ENCODE peak calls at places on chromosome 21, in eight cellular contexts. X is IMR-90, E is right lobe of liver, D is breast epithelium, M is transverse colon, W is esophagus squamous epithelium, L is vagina, Z is stomach. T is an unnamed sample.
A peak's percentile ranks its signal among the peaks of the same experiment; 100 is the strongest.

GRCh38 chr21:36483095-36483494 is 3.2 kb upstream of the CLDN14 start:
- DNase-seq in X (no peak), E (no peak), D (no peak), M (no peak), W (no peak), L (no peak), Z (no peak), T (no peak)

GRCh38 chr21:31570824-31571425 is 88.6 kb upstream of the SOD1 start:
- DNase-seq in X (no peak), E (no peak), D (no peak), M (no peak), W (no peak), L (no peak), Z (no peak), T (no peak)

GRCh38 chr21:17454315-17455027 is 58.4 kb upstream of the CXADR start:
- DNase-seq in X (peak; percentile 92), E (no peak), D (no peak), M (no peak), W (no peak), L (no peak), Z (no peak), T (peak; percentile 56)

GRCh38 chr21:46210378-46211136 is 18.0 kb downstream of the LSS start:
- DNase-seq in X (no peak), E (peak; percentile 18), D (no peak), M (no peak), W (no peak), L (no peak), Z (no peak), T (no peak)

GRCh38 chr21:29586696-29587095 is 288.0 kb downstream of the BACH1 start:
- DNase-seq in X (peak; percentile 19), E (no peak), D (no peak), M (no peak), W (no peak), L (no peak), Z (no peak), T (no peak)

GRCh38 chr21:45894891-45895777 is 86.4 kb upstream of the COL6A1 start:
- DNase-seq in X (no peak), E (peak; percentile 9), D (no peak), M (no peak), W (no peak), L (no peak), Z (no peak), T (peak; percentile 9)

GRCh38 chr21:17901458-17902092 is 82.4 kb upstream of the C21orf91 start:
- DNase-seq in X (peak; percentile 10), E (no peak), D (no peak), M (no peak), W (no peak), L (no peak), Z (no peak), T (no peak)

GRCh38 chr21:17492415-17493168 is 20.3 kb upstream of the CXADR start:
- DNase-seq in X (no peak), E (no peak), D (no peak), M (no peak), W (no peak), L (no peak), Z (no peak), T (no peak)

GRCh38 chr21:42367379-42368165 is 1.2 kb upstream of the TFF1 start:
- DNase-seq in X (no peak), E (no peak), D (no peak), M (no peak), W (no peak), L (no peak), Z (no peak), T (no peak)

DNA sequence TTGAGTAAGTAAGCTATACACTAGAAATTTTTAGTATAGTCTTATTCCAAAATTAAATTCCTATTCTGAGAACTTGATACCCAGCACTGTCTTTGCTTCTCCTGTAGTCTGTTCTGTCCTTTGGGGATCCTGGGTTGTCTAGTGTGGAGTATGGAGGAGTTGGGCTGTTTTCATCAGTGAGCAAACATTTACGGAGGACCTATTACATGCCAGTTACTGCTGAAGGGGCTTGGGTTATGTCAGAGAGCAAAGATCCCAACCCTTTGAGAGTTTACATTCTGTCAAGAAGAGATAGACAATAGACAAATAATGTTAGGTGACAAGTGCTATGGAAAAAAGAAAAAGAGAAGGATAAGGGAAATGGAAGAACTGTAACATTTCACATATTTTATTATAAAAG is 9.0 kb downstream of the TRAPPC10 start:
- DNase-seq in X (no peak), E (no peak), D (no peak), M (no peak), W (no peak), L (no peak), Z (no peak), T (no peak)
- TF ChIP-seq POLR2A in X (no peak), E (no peak), D (no peak), M (no peak), W (no peak), L (no peak), Z (no peak), T (no peak)

DNA sequence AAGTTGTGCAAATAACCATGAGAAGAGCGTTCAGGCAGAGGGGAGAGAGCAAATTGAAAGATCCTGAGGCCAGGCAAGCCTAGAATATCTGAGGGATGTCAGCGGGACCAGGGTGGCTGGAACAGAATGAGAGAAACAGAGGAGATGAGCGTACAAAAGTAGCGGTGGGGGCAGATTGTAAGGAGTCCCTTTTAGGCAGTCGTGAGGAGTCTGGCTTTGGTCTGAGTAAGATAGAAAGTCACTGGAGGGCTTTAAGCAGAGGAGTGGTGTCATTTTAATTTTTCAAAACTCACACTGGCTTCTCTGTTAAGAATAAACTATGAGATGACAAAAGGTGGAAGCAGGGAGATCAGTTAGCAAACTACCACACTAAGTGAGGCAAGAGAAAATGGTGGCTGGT is 24.2 kb downstream of the ATP5PF start:
- DNase-seq in X (no peak), E (no peak), D (no peak), M (no peak), W (no peak), L (no peak), Z (no peak), T (no peak)
- H3K4me1 ChIP-seq in X (no peaks in the 10 kb centered on the region), E (no peaks in the 10 kb centered on the region), D (no peaks in the 10 kb centered on the region), M (no peaks in the 10 kb centered on the region), W (no peaks in the 10 kb centered on the region), L (no peaks in the 10 kb centered on the region), Z (no peaks in the 10 kb centered on the region), T (peaks cover 8% of the 10 kb centered on the region)

DNA sequence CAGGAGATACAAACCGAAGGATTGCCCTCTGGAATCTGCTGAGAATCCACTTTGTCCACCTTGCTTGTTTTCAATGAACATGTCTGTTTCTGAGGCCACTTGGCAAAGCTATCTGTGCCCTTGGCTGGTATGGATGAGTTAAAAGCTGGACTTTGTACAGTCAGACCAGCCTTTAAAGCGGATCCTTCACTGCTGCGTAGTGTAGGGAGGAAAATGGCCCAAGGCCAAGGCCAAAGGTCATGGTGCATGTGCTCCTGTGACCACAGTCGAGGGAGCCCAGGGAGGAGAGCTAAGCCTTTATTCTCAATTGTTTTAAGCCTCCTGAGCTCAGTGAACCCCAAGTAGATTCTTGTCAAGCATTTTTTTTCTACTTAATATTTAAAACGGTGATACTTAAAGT is 37.0 kb downstream of the KCNJ15 start:
- DNase-seq in X (no peak), E (peak; percentile 88), D (no peak), M (peak; percentile 63), W (no peak), L (no peak), Z (peak; percentile 64), T (no peak)
- H3K27ac ChIP-seq in X (no peak overlapping the region), E (peak overlapping the region; percentile 76), D (no peak overlapping the region), M (no peak overlapping the region), W (peak overlapping the region; percentile 31), L (no peak overlapping the region), Z (no peak overlapping the region), T (no peak overlapping the region)

GRCh38 chr21:33554236-33554981 is 11.6 kb downstream of the SON start:
- DNase-seq in X (no peak), E (no peak), D (no peak), M (no peak), W (no peak), L (no peak), Z (no peak), T (no peak)
- TF ChIP-seq POLR2A in X (no peak), E (no peak), D (no peak), M (no peak), W (no peak), L (no peak), Z (no peak), T (no peak)

DNA sequence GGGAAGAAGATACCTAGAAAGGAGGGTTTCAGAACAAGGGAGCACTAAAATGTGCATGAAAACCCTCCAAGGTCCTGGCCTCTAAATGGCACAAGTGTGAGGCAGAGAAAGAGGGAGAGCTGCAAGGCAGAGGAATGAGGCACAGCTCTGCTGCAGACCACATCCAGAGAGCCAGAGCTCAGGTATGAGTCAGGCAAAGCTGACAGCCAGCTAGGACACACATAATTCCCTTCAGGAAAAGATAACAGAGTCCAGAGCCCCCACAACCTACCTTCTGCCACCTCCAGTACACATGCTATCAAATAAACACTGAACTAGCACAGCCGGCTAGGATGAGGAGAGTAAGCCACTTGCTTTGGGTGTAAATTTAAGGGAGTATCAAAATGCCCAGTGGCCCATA is 62.2 kb downstream of the HSF2BP start:
- DNase-seq in X (peak; percentile 88), E (no peak), D (no peak), M (no peak), W (no peak), L (no peak), Z (no peak), T (no peak)
- H3K4me1 ChIP-seq in X (peaks cover 16% of the 10 kb centered on the region), E (no peaks in the 10 kb centered on the region), D (no peaks in the 10 kb centered on the region), M (no peaks in the 10 kb centered on the region), W (no peaks in the 10 kb centered on the region), L (no peaks in the 10 kb centered on the region), Z (no peaks in the 10 kb centered on the region), T (no peaks in the 10 kb centered on the region)

DNA sequence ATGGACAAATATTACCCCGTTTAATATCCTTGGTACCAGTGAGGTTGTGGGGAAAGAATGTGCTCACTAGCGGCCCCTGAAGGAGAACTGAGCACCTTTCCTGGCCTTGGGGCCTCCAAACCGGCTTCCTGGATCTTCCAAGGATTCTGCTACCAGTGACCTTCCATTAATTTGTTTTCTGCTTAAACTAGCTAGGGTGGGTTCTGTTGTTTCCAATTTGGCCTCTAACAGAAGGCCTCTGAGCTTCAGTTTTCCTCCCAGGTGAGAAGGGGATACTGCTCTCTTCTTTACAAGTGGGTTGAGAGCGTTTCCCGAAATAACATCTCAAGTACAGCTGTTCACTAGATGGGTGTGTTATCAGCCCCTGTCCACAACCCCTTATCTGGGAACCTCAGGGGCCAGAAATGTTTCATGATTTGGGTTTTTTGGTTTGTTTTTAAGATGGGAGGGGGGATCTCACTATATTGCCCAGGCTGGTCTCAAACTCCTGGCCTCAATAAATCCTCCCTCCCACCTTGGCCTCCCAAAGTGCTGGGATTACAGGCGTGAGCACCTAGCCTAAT is 16.9 kb upstream of the IFNGR2 start:
- DNase-seq in X (no peak), E (no peak), D (no peak), M (no peak), W (no peak), L (no peak), Z (no peak), T (no peak)
- H3K27ac ChIP-seq in X (no peak overlapping the region), E (no peak overlapping the region), D (no peak overlapping the region), M (no peak overlapping the region), W (no peak overlapping the region), L (no peak overlapping the region), Z (no peak overlapping the region), T (no peak overlapping the region)